ENCODE peak calls at places on chromosomes 4 and X, in ten cellular contexts. G is Peyer's patch; D is suprapubic skin; W is fibroblast of lung; I is AG04450; R is A549; O is CD4-positive, alpha-beta T cell; F is A673; L is CD8-positive, alpha-beta memory T cell; X is astrocyte. Y is an unnamed sample.

GRCh38 chrX:31209005-31209612 is 137.3 kb upstream of the FTHL17 start:
- DNase-seq in W (no peak), G (no peak), I (no peak), F (peak; percentile 33), O (no peak), X (peak; percentile 16), D (no peak), R (no peak), L (no peak), Y (no peak)

GRCh38 chrX:20595928-20596550 is 329.3 kb upstream of the RPS6KA3 start:
- DNase-seq in R (no peak), L (no peak), X (peak; percentile 31), W (peak; percentile 54), I (no peak), F (no peak), G (no peak), O (no peak), D (no peak), Y (no peak)

GRCh38 chr4:67714248-67714583 is 13.3 kb upstream of the UBA6 start:
- DNase-seq in G (no peak), W (no peak), F (no peak), X (no peak), O (no peak), D (no peak), I (no peak), L (no peak), R (no peak), Y (no peak)

GRCh38 chr4:183172881-183173280 is 73.8 kb downstream of the WWC2 start:
- DNase-seq in D (no peak), F (no peak), R (no peak), O (no peak), X (no peak), I (no peak), G (no peak), W (no peak), L (no peak), Y (no peak)

GRCh38 chr4:85491527-85491926 is 16.6 kb downstream of the ARHGAP24 start:
- DNase-seq in D (no peak), I (no peak), L (no peak), R (no peak), G (no peak), W (no peak), F (no peak), O (no peak), X (no peak), Y (no peak)

GRCh38 chrX:110394653-110395052 is 36.0 kb downstream of the RTL9 start:
- DNase-seq in L (no peak), W (peak; percentile 77), X (peak; percentile 70), F (no peak), O (no peak), G (no peak), D (no peak), I (no peak), R (no peak), Y (no peak)

GRCh38 chr4:71009796-71010588 is 16.5 kb downstream of the DCK start:
- DNase-seq in I (no peak), W (peak; percentile 70), R (peak; percentile 26), D (no peak), O (no peak), X (peak; percentile 25), G (no peak), F (peak; percentile 49), L (peak; percentile 48), Y (no peak)

GRCh38 chrX:13340182-13340791 is 20.4 kb upstream of the ATXN3L start:
- DNase-seq in F (no peak), D (no peak), R (no peak), I (no peak), W (no peak), L (no peak), G (no peak), O (no peak), X (no peak), Y (no peak)

GRCh38 chr4:15651682-15652081 is 3.5 kb downstream of the FBXL5 start:
- DNase-seq in G (no peak), D (no peak), O (no peak), I (no peak), W (peak; percentile 36), X (no peak), L (peak; percentile 26), F (no peak), R (no peak), Y (no peak)

GRCh38 chr4:15654556-15655222 is 468 bp downstream of the FBXL5 start:
- DNase-seq in X (peak; percentile 22), W (peak; percentile 33), D (peak; percentile 80), R (peak; percentile 21), O (peak; percentile 13), L (no peak), I (no peak), G (peak; percentile 76), F (peak; percentile 66), Y (peak; percentile 72)

GRCh38 chr4:15653864-15654391 is 1.2 kb downstream of the FBXL5 start:
- DNase-seq in R (no peak), D (no peak), W (peak; percentile 77), X (peak; percentile 71), I (no peak), F (peak; percentile 77), G (no peak), L (no peak), O (no peak), Y (no peak)

GRCh38 chr4:15652191-15652590 is 3.0 kb downstream of the FBXL5 start:
- DNase-seq in W (no peak), I (no peak), F (no peak), L (no peak), O (no peak), D (no peak), R (no peak), X (peak; percentile 3), G (no peak), Y (no peak)

DNA sequence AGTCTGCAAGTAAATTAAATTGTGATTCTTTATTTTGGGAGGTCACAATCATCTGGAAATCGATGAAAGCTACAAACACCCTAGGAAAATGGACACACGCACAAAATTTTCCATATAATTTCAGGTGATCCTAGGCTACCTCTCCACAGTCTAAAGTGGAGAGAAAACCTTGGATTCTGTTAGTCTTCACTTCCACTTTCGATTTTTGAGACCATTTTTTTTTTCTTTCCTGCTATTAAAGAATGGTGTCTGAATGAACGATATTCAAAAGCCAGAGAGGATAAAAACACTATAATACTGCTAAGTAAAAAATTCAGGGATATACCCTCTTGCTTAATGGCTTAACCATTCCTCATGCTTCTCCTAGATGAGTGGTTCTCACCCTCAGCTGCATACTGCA is 1.7 kb downstream of the FBXL5 start:
- DNase-seq in X (no peak), G (no peak), W (no peak), L (no peak), I (no peak), O (no peak), D (no peak), F (no peak), R (no peak), Y (no peak)
- H3K27ac ChIP-seq in X (peak overlapping the region; percentile 97), G (peak overlapping the region; percentile 99), W (peak overlapping the region; percentile 98), L (peak overlapping the region; percentile 57), I (no peak overlapping the region), O (no peak overlapping the region), D (peak overlapping the region; percentile 96), F (peak overlapping the region; percentile 81), R (peak overlapping the region; percentile 89), Y (peak overlapping the region; percentile 100)

DNA sequence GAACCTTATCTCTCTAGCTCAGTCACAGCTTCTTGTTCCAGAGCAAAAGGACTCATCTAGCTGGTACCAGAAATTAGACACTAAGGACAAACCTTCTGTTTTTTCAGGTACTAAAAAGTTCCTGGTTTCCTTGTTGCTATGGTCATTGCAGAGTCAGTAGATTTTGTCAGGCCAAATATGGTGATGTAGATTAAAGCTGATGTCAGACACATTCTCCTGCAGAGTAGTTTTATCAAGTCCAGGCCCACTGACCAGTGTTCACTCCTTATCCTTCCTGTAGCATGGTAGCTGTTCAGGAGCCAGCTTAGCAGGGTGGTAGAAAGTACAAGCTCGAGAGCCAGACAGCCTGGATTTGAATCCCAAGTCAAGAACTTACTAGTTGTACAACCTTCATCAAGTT is 17.8 kb downstream of the OCRL start:
- DNase-seq in X (peak; percentile 6), O (no peak), R (no peak), D (no peak), I (no peak), G (no peak), W (no peak), L (no peak), F (no peak), Y (no peak)
- H3K27ac ChIP-seq in X (no peak overlapping the region), O (no peak overlapping the region), R (no peak overlapping the region), D (no peak overlapping the region), I (no peak overlapping the region), G (no peak overlapping the region), W (no peak overlapping the region), L (no peak overlapping the region), F (no peak overlapping the region), Y (no peak overlapping the region)

GRCh38 chr4:107599841-107600240 is 120.2 kb downstream of the PAPSS1 start:
- DNase-seq in L (no peak), I (no peak), W (no peak), D (no peak), F (no peak), R (no peak), O (no peak), X (peak; percentile 10), G (no peak), Y (no peak)
- H3K27ac ChIP-seq in L (no peak overlapping the region), I (no peak overlapping the region), W (no peak overlapping the region), D (no peak overlapping the region), F (no peak overlapping the region), R (no peak overlapping the region), O (no peak overlapping the region), X (peak overlapping the region; percentile 60), G (no peak overlapping the region), Y (no peak overlapping the region)

GRCh38 chr4:139913995-139914394 is 240.0 kb downstream of the MAML3 start:
- DNase-seq in F (no peak), I (no peak), D (no peak), X (peak; percentile 78), O (no peak), W (peak; percentile 76), L (no peak), G (no peak), R (no peak), Y (no peak)

GRCh38 chr4:139910106-139910505 is 243.9 kb downstream of the MAML3 start:
- DNase-seq in G (no peak), I (no peak), F (no peak), R (no peak), D (no peak), X (no peak), L (no peak), W (peak; percentile 40), O (no peak), Y (no peak)

GRCh38 chr4:139916041-139916440 is 237.9 kb downstream of the MAML3 start:
- DNase-seq in G (no peak), W (no peak), R (no peak), I (no peak), D (no peak), L (no peak), X (peak; percentile 40), F (no peak), O (no peak), Y (no peak)

GRCh38 chr4:139912423-139912822 is 241.6 kb downstream of the MAML3 start:
- DNase-seq in O (no peak), X (no peak), F (no peak), D (no peak), W (peak; percentile 61), G (no peak), R (no peak), I (no peak), L (no peak), Y (no peak)

DNA sequence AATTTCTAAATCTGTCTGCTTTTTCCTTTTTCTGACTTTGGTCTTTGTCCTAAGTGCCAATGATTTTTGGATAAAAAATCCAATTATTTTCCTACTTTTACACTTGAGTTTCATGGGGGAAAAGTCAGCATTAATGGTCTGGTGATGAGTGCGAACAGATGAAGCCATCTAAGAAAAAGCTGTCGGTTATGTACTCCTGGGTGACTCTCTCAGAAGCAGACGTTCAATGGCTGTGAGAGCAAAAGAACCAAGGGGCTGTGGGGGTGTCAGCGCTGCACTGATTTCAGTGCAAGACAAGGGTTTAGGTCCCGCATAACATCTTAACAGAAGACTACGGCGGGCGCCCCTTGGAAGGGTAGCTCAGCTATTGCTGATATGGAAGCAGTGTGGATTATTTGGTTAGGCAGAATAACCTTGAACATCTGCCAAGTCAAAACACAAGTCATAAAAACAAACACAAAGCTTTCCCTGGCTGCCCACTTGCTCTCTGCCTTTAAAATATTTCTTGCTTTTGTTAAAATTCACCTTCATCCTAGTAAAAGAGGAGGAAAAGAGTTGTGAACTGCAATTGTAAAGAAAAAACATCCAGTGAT is 240.5 kb downstream of the MAML3 start:
- DNase-seq in O (no peak), X (peak; percentile 36), L (no peak), I (no peak), F (no peak), R (no peak), G (no peak), D (no peak), W (peak; percentile 69), Y (no peak)
- H3K27ac ChIP-seq in O (no peak overlapping the region), X (no peak overlapping the region), L (no peak overlapping the region), I (peak overlapping the region; percentile 58), F (no peak overlapping the region), R (no peak overlapping the region), G (no peak overlapping the region), D (no peak overlapping the region), W (no peak overlapping the region), Y (no peak overlapping the region)